ENCODE peak calls at places on chromosomes 6 and 20, in five cellular contexts. A, W, I, X and B are unnamed samples.

GRCh38 chr6:35970181-35970580 is 49.3 kb upstream of the SRPK1 start:
- DNase-seq in A (no peak), W (peak; percentile 80), I (no peak), X (no peak), B (no peak)

GRCh38 chr20:39103732-39104131 is 141.6 kb downstream of the DHX35 start:
- DNase-seq in A (no peak), W (no peak), I (no peak), X (no peak), B (no peak)

GRCh38 chr20:33719277-33719988 is 677 bp downstream of the PXMP4 start:
- DNase-seq in A (no peak), W (no peak), I (no peak), X (no peak), B (no peak)

GRCh38 chr6:36840471-36841461 is 1.5 kb upstream of the CPNE5 start:
- DNase-seq in A (peak; percentile 44), W (no peak), I (no peak), X (peak; percentile 62), B (peak; percentile 79)

GRCh38 chr6:154740658-154741057 is 7.4 kb downstream of the SCAF8 start:
- DNase-seq in A (no peak), W (no peak), I (no peak), X (no peak), B (no peak)

GRCh38 chr6:93663111-93663510 is 243.8 kb upstream of the EPHA7 start:
- DNase-seq in A (no peak), W (no peak), I (no peak), X (no peak), B (no peak)

GRCh38 chr6:150485559-150486517 is 113.8 kb upstream of the PLEKHG1 start:
- DNase-seq in A (no peak), W (no peak), I (peak; percentile 27), X (no peak), B (no peak)

GRCh38 chr6:47000842-47001241 is 41.3 kb downstream of the ADGRF1 start:
- DNase-seq in A (no peak), W (no peak), I (no peak), X (no peak), B (no peak)

GRCh38 chr6:42268016-42268834 is 50.6 kb upstream of the MRPS10 start:
- DNase-seq in A (no peak), W (no peak), I (no peak), X (no peak), B (no peak)

GRCh38 chr20:44019638-44020335 is 105.1 kb downstream of the TOX2 start:
- DNase-seq in A (no peak), W (peak; percentile 23), I (no peak), X (no peak), B (no peak)

GRCh38 chr6:148342146-148343027 is at the start of gene SASH1:
- DNase-seq in A (peak; percentile 64), W (peak; percentile 77), I (peak; percentile 74), X (peak; percentile 71), B (peak; percentile 63)

GRCh38 chr6:31582230-31582601 is at the start of gene LTB:
- DNase-seq in A (no peak), W (no peak), I (no peak), X (no peak), B (no peak)

GRCh38 chr6:169869301-169869700 is 117.9 kb downstream of the ERMARD start:
- DNase-seq in A (no peak), W (no peak), I (no peak), X (no peak), B (no peak)

GRCh38 chr20:9068896-9069663 is at the start of gene PLCB4:
- DNase-seq in A (peak; percentile 42), W (peak; percentile 66), I (peak; percentile 64), X (peak; percentile 52), B (peak; percentile 49)

GRCh38 chr6:4180653-4181255 is 45.4 kb upstream of the ECI2 start:
- DNase-seq in A (no peak), W (peak; percentile 63), I (no peak), X (no peak), B (no peak)

GRCh38 chr6:116265081-116265829 is 11.4 kb upstream of the TSPYL4 start:
- DNase-seq in A (no peak), W (peak; percentile 23), I (no peak), X (peak; percentile 54), B (peak; percentile 40)

GRCh38 chr20:2379511-2380229 is 1.0 kb upstream of the TGM6 start:
- DNase-seq in A (no peak), W (no peak), I (no peak), X (no peak), B (no peak)

GRCh38 chr6:149454405-149454848 is 30.4 kb downstream of the ZC3H12D start:
- DNase-seq in A (peak; percentile 96), W (peak; percentile 84), I (peak; percentile 96), X (peak; percentile 99), B (peak; percentile 86)

GRCh38 chr20:5674176-5674660 is 76.0 kb upstream of the SHLD1 start:
- DNase-seq in A (no peak), W (peak; percentile 47), I (no peak), X (no peak), B (no peak)

GRCh38 chr6:112372213-112372806 is 25.2 kb downstream of the RFPL4B start:
- DNase-seq in A (no peak), W (peak; percentile 46), I (no peak), X (no peak), B (no peak)

GRCh38 chr6:153131037-153131981 is at the start of gene RGS17:
- DNase-seq in A (peak; percentile 54), W (peak; percentile 73), I (peak; percentile 66), X (peak; percentile 60), B (no peak)

GRCh38 chr6:132669690-132670291 is 10.8 kb upstream of the TAAR1 start:
- DNase-seq in A (no peak), W (peak; percentile 54), I (no peak), X (no peak), B (no peak)

GRCh38 chr6:12017263-12017662 is 5.2 kb downstream of the HIVEP1 start:
- DNase-seq in A (no peak), W (no peak), I (no peak), X (no peak), B (no peak)

DNA sequence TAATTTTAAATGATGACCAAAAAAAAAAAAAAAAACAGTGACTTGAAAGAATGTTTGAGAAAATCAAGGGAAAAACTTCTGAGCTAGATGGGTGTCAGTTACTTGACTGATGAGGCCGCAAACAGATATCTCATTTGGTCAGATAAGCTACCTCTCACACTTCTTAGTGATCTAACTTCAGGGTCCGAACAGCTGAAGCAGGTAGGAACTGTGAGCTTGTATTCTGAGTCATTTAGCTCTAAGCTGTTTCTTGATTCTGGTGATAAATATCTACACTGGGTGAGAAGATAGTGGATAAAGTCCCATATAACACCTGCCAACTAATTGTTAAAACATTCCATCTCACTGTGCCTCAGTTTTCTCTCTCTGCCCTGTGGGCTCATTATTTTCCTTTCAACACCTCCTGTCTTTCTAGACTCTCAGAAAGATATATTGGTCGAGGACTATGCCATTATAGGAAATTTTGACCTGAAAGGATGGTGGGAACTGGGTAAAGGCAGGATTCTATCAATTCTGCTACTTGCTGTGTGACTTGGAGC is 7.7 kb downstream of the KIF3B start:
- DNase-seq in A (no peak), W (no peak), I (no peak), X (no peak), B (no peak)
- H3K4me3 ChIP-seq in A (no peak overlapping the region), W (no peak overlapping the region), I (no peak overlapping the region), X (no peak overlapping the region), B (no peak overlapping the region)

GRCh38 chr6:28545955-28546354 is 20.3 kb downstream of the GPX5 start:
- DNase-seq in A (no peak), W (no peak), I (no peak), X (no peak), B (no peak)

GRCh38 chr6:28541996-28542395 is 16.3 kb downstream of the GPX5 start:
- DNase-seq in A (no peak), W (no peak), I (no peak), X (no peak), B (no peak)

GRCh38 chr6:28543671-28544131 is 18.0 kb downstream of the GPX5 start:
- DNase-seq in A (no peak), W (no peak), I (no peak), X (no peak), B (no peak)

GRCh38 chr6:28542440-28543293 is 17.0 kb downstream of the GPX5 start:
- DNase-seq in A (no peak), W (peak; percentile 91), I (no peak), X (no peak), B (no peak)

GRCh38 chr6:28544211-28544610 is 18.5 kb downstream of the GPX5 start:
- DNase-seq in A (no peak), W (no peak), I (no peak), X (no peak), B (no peak)
- H3K27me3 ChIP-seq in A (peaks cover 5% of the 10 kb centered on the region), W (no peaks in the 10 kb centered on the region), I (peaks cover 5% of the 10 kb centered on the region), X (no peaks in the 10 kb centered on the region), B (peaks cover 3% of the 10 kb centered on the region)

GRCh38 chr20:50561379-50562078 is 51.3 kb downstream of the PTPN1 start:
- DNase-seq in A (no peak), W (peak; percentile 99), I (no peak), X (no peak), B (peak; percentile 72)
- H3K4me3 ChIP-seq in A (no peak overlapping the region), W (no peak overlapping the region), I (no peak overlapping the region), X (no peak overlapping the region), B (no peak overlapping the region)

GRCh38 chr20:4435671-4436070 is 286.0 kb upstream of the PRND start:
- DNase-seq in A (no peak), W (no peak), I (no peak), X (no peak), B (no peak)

GRCh38 chr20:4434681-4435080 is 287.0 kb upstream of the PRND start:
- DNase-seq in A (no peak), W (peak; percentile 15), I (no peak), X (no peak), B (no peak)

GRCh38 chr20:4439461-4439860 is 282.2 kb upstream of the PRND start:
- DNase-seq in A (no peak), W (no peak), I (no peak), X (no peak), B (no peak)

GRCh38 chr20:4435210-4435609 is 286.5 kb upstream of the PRND start:
- DNase-seq in A (no peak), W (peak; percentile 71), I (no peak), X (no peak), B (no peak)

GRCh38 chr20:4437131-4437530 is 284.6 kb upstream of the PRND start:
- DNase-seq in A (no peak), W (no peak), I (no peak), X (no peak), B (no peak)
- H3K27me3 ChIP-seq in A (no peaks in the 10 kb centered on the region), W (no peaks in the 10 kb centered on the region), I (no peaks in the 10 kb centered on the region), X (no peaks in the 10 kb centered on the region), B (no peaks in the 10 kb centered on the region)